ENCODE peak calls at places on chromosome X, in four cellular contexts. One of them, this sample, is unnamed.
A peak's percentile ranks its signal among the peaks of the same experiment; 100 is the strongest.

GRCh38 chrX:81237516-81237915 is 35.6 kb downstream of the SH3BGRL start:
- DNase-seq in NCI-H187: no peak
- DNase-seq in central memory CD4-positive, alpha-beta T cell: no peak
- DNase-seq in SHP77 treated with DMSO at 0.1 percent for 48 hours: no peak
- DNase-seq in this sample: no peak

GRCh38 chrX:153061732-153062131 is 5.5 kb downstream of the PNMA3 start:
- DNase-seq in NCI-H187: no peak
- DNase-seq in central memory CD4-positive, alpha-beta T cell: no peak
- DNase-seq in SHP77 treated with DMSO at 0.1 percent for 48 hours: no peak
- DNase-seq in this sample: no peak

GRCh38 chrX:21661316-21661715 is 3.2 kb upstream of the KLHL34 start:
- DNase-seq in NCI-H187: no peak
- DNase-seq in central memory CD4-positive, alpha-beta T cell: no peak
- DNase-seq in SHP77 treated with DMSO at 0.1 percent for 48 hours: no peak
- DNase-seq in this sample: no peak

GRCh38 chrX:126701380-126701779 is 118.1 kb upstream of the PRR32 start:
- DNase-seq in central memory CD4-positive, alpha-beta T cell: no peak
- DNase-seq in SHP77 treated with DMSO at 0.1 percent for 48 hours: no peak
- DNase-seq in NCI-H187: no peak
- DNase-seq in this sample: no peak

GRCh38 chrX:12349201-12349600 is 210.9 kb downstream of the FRMPD4 start:
- DNase-seq in SHP77 treated with DMSO at 0.1 percent for 48 hours: no peak
- DNase-seq in central memory CD4-positive, alpha-beta T cell: no peak
- DNase-seq in NCI-H187: no peak
- DNase-seq in this sample: no peak

GRCh38 chrX:150155396-150156048 is 207.6 kb upstream of the MAMLD1 start:
- DNase-seq in SHP77 treated with DMSO at 0.1 percent for 48 hours: no peak
- DNase-seq in NCI-H187: peak; percentile 15
- DNase-seq in central memory CD4-positive, alpha-beta T cell: no peak
- DNase-seq in this sample: no peak

GRCh38 chrX:68307767-68308166 is 125.5 kb downstream of the OPHN1 start:
- DNase-seq in SHP77 treated with DMSO at 0.1 percent for 48 hours: no peak
- DNase-seq in central memory CD4-positive, alpha-beta T cell: no peak
- DNase-seq in NCI-H187: no peak
- DNase-seq in this sample: no peak

GRCh38 chrX:14903891-14904290 is 30.7 kb downstream of the MOSPD2 start:
- DNase-seq in SHP77 treated with DMSO at 0.1 percent for 48 hours: no peak
- DNase-seq in central memory CD4-positive, alpha-beta T cell: no peak
- DNase-seq in NCI-H187: no peak
- DNase-seq in this sample: no peak

GRCh38 chrX:78321809-78322208 is 5.6 kb downstream of the CYSLTR1 start:
- DNase-seq in central memory CD4-positive, alpha-beta T cell: peak; percentile 68
- DNase-seq in NCI-H187: no peak
- DNase-seq in SHP77 treated with DMSO at 0.1 percent for 48 hours: no peak
- DNase-seq in this sample: peak; percentile 82

GRCh38 chrX:110944323-110944761 is 148.7 kb upstream of the CHRDL1 start:
- DNase-seq in central memory CD4-positive, alpha-beta T cell: no peak
- DNase-seq in NCI-H187: no peak
- DNase-seq in SHP77 treated with DMSO at 0.1 percent for 48 hours: no peak
- DNase-seq in this sample: no peak

GRCh38 chrX:352582-353314 is 34.0 kb downstream of the PPP2R3B start:
- DNase-seq in NCI-H187: no peak
- DNase-seq in SHP77 treated with DMSO at 0.1 percent for 48 hours: no peak
- DNase-seq in central memory CD4-positive, alpha-beta T cell: no peak
- DNase-seq in this sample: no peak

GRCh38 chrX:39174761-39175417 is 373.6 kb downstream of the MID1IP1 start:
- DNase-seq in central memory CD4-positive, alpha-beta T cell: peak; percentile 58
- DNase-seq in SHP77 treated with DMSO at 0.1 percent for 48 hours: no peak
- DNase-seq in NCI-H187: no peak
- DNase-seq in this sample: no peak

GRCh38 chrX:27597506-27597905 is 7.4 kb downstream of the DCAF8L2 start:
- DNase-seq in NCI-H187: no peak
- DNase-seq in SHP77 treated with DMSO at 0.1 percent for 48 hours: no peak
- DNase-seq in central memory CD4-positive, alpha-beta T cell: no peak
- DNase-seq in this sample: no peak

GRCh38 chrX:44785652-44786051 is 58.2 kb upstream of the DUSP21 start:
- DNase-seq in SHP77 treated with DMSO at 0.1 percent for 48 hours: no peak
- DNase-seq in NCI-H187: no peak
- DNase-seq in central memory CD4-positive, alpha-beta T cell: no peak
- DNase-seq in this sample: no peak

GRCh38 chrX:69237228-69237627 is 72.0 kb upstream of the PJA1 start:
- DNase-seq in central memory CD4-positive, alpha-beta T cell: no peak
- DNase-seq in SHP77 treated with DMSO at 0.1 percent for 48 hours: no peak
- DNase-seq in NCI-H187: no peak
- DNase-seq in this sample: no peak

GRCh38 chrX:68945603-68946228 is 116.9 kb downstream of the EFNB1 start:
- DNase-seq in SHP77 treated with DMSO at 0.1 percent for 48 hours: no peak
- DNase-seq in central memory CD4-positive, alpha-beta T cell: no peak
- DNase-seq in NCI-H187: no peak
- DNase-seq in this sample: no peak

GRCh38 chrX:21725498-21725897 is 32.4 kb downstream of the SMPX start:
- DNase-seq in NCI-H187: no peak
- DNase-seq in SHP77 treated with DMSO at 0.1 percent for 48 hours: no peak
- DNase-seq in central memory CD4-positive, alpha-beta T cell: no peak
- DNase-seq in this sample: no peak

GRCh38 chrX:10137516-10137915 is 19.3 kb upstream of the CLCN4 start:
- DNase-seq in NCI-H187: no peak
- DNase-seq in central memory CD4-positive, alpha-beta T cell: no peak
- DNase-seq in SHP77 treated with DMSO at 0.1 percent for 48 hours: no peak
- DNase-seq in this sample: no peak

GRCh38 chrX:119880076-119880475 is 8.4 kb downstream of the NDUFA1 start:
- DNase-seq in SHP77 treated with DMSO at 0.1 percent for 48 hours: no peak
- DNase-seq in NCI-H187: no peak
- DNase-seq in central memory CD4-positive, alpha-beta T cell: peak; percentile 17
- DNase-seq in this sample: no peak

GRCh38 chrX:94961730-94962129 is 1287.7 kb downstream of the FAM133A start:
- DNase-seq in SHP77 treated with DMSO at 0.1 percent for 48 hours: no peak
- DNase-seq in NCI-H187: no peak
- DNase-seq in central memory CD4-positive, alpha-beta T cell: no peak
- DNase-seq in this sample: no peak

GRCh38 chrX:138986235-138986634 is 274.7 kb upstream of the FGF13 start:
- DNase-seq in SHP77 treated with DMSO at 0.1 percent for 48 hours: no peak
- DNase-seq in NCI-H187: no peak
- DNase-seq in central memory CD4-positive, alpha-beta T cell: no peak
- DNase-seq in this sample: no peak

GRCh38 chrX:40109288-40110008 is 11.7 kb upstream of the BCOR start:
- DNase-seq in NCI-H187: no peak
- DNase-seq in SHP77 treated with DMSO at 0.1 percent for 48 hours: no peak
- DNase-seq in central memory CD4-positive, alpha-beta T cell: no peak
- DNase-seq in this sample: peak; percentile 15

GRCh38 chrX:4550018-4550417 is 836.6 kb upstream of the PRKX start:
- DNase-seq in central memory CD4-positive, alpha-beta T cell: no peak
- DNase-seq in NCI-H187: no peak
- DNase-seq in SHP77 treated with DMSO at 0.1 percent for 48 hours: no peak
- DNase-seq in this sample: no peak

GRCh38 chrX:30930143-30930542 is 41.1 kb upstream of the TAB3 start:
- DNase-seq in central memory CD4-positive, alpha-beta T cell: no peak
- DNase-seq in SHP77 treated with DMSO at 0.1 percent for 48 hours: no peak
- DNase-seq in NCI-H187: no peak
- DNase-seq in this sample: no peak

GRCh38 chrX:111376897-111377601 is 34.9 kb downstream of the DCX start:
- DNase-seq in central memory CD4-positive, alpha-beta T cell: no peak
- DNase-seq in NCI-H187: peak; percentile 40
- DNase-seq in SHP77 treated with DMSO at 0.1 percent for 48 hours: peak; percentile 22
- DNase-seq in this sample: no peak

GRCh38 chrX:15946783-15947550 is 92.4 kb upstream of the AP1S2 start:
- DNase-seq in central memory CD4-positive, alpha-beta T cell: no peak
- DNase-seq in NCI-H187: no peak
- DNase-seq in SHP77 treated with DMSO at 0.1 percent for 48 hours: no peak
- DNase-seq in this sample: no peak

GRCh38 chrX:44945736-44946135 is 72.7 kb downstream of the KDM6A start:
- DNase-seq in central memory CD4-positive, alpha-beta T cell: no peak
- DNase-seq in SHP77 treated with DMSO at 0.1 percent for 48 hours: no peak
- DNase-seq in NCI-H187: no peak
- DNase-seq in this sample: no peak

GRCh38 chrX:47358387-47359065 is 11.9 kb upstream of the ZNF157 start:
- DNase-seq in NCI-H187: no peak
- DNase-seq in SHP77 treated with DMSO at 0.1 percent for 48 hours: no peak
- DNase-seq in central memory CD4-positive, alpha-beta T cell: peak; percentile 33
- DNase-seq in this sample: no peak

GRCh38 chrX:135516376-135516775 is 4.1 kb upstream of the INTS6L start:
- DNase-seq in SHP77 treated with DMSO at 0.1 percent for 48 hours: no peak
- DNase-seq in central memory CD4-positive, alpha-beta T cell: no peak
- DNase-seq in NCI-H187: no peak
- DNase-seq in this sample: peak; percentile 36

GRCh38 chrX:44415639-44416386 is 72.3 kb upstream of the EFHC2 start:
- DNase-seq in NCI-H187: no peak
- DNase-seq in central memory CD4-positive, alpha-beta T cell: no peak
- DNase-seq in SHP77 treated with DMSO at 0.1 percent for 48 hours: no peak
- DNase-seq in this sample: no peak

GRCh38 chrX:108156934-108157466 is 65.4 kb downstream of the ATG4A start:
- DNase-seq in SHP77 treated with DMSO at 0.1 percent for 48 hours: no peak
- DNase-seq in central memory CD4-positive, alpha-beta T cell: no peak
- DNase-seq in NCI-H187: no peak
- DNase-seq in this sample: no peak

GRCh38 chrX:56788717-56789122 is 59.7 kb downstream of the NBDY start:
- DNase-seq in SHP77 treated with DMSO at 0.1 percent for 48 hours: no peak
- DNase-seq in NCI-H187: no peak
- DNase-seq in central memory CD4-positive, alpha-beta T cell: no peak
- DNase-seq in this sample: no peak

GRCh38 chrX:38018734-38019410 is 12.5 kb downstream of the SYTL5 start:
- DNase-seq in NCI-H187: no peak
- DNase-seq in SHP77 treated with DMSO at 0.1 percent for 48 hours: no peak
- DNase-seq in central memory CD4-positive, alpha-beta T cell: no peak
- DNase-seq in this sample: no peak

GRCh38 chrX:3286196-3286920 is 60.1 kb downstream of the MXRA5 start:
- DNase-seq in NCI-H187: no peak
- DNase-seq in SHP77 treated with DMSO at 0.1 percent for 48 hours: no peak
- DNase-seq in central memory CD4-positive, alpha-beta T cell: no peak
- DNase-seq in this sample: no peak

GRCh38 chrX:12771445-12772069 is 19.7 kb upstream of the PRPS2 start:
- DNase-seq in central memory CD4-positive, alpha-beta T cell: peak; percentile 53
- DNase-seq in SHP77 treated with DMSO at 0.1 percent for 48 hours: peak; percentile 52
- DNase-seq in NCI-H187: no peak
- DNase-seq in this sample: no peak

GRCh38 chrX:118508690-118509089 is 13.1 kb downstream of the DOCK11 start:
- DNase-seq in SHP77 treated with DMSO at 0.1 percent for 48 hours: no peak
- DNase-seq in central memory CD4-positive, alpha-beta T cell: no peak
- DNase-seq in NCI-H187: no peak
- DNase-seq in this sample: no peak

GRCh38 chrX:31228415-31228832 is 156.6 kb upstream of the FTHL17 start:
- DNase-seq in NCI-H187: no peak
- DNase-seq in central memory CD4-positive, alpha-beta T cell: no peak
- DNase-seq in SHP77 treated with DMSO at 0.1 percent for 48 hours: no peak
- DNase-seq in this sample: no peak

GRCh38 chrX:46327229-46328081 is 217.8 kb downstream of the ZNF674 start:
- DNase-seq in NCI-H187: no peak
- DNase-seq in SHP77 treated with DMSO at 0.1 percent for 48 hours: no peak
- DNase-seq in central memory CD4-positive, alpha-beta T cell: no peak
- DNase-seq in this sample: no peak

This sample was measured in GF-D8.